ENCODE peak calls at places on chromosomes 11 and 22, in four cellular contexts. T is OCI-LY7, O is GM23248, Y is SK-N-SH. R is an unnamed sample.

GRCh38 chr11:93131709-93132108 is 66.1 kb downstream of the SLC36A4 start:
- DNase-seq in T (peak; percentile 11), O (no peak), Y (no peak), R (peak; percentile 8)

GRCh38 chr22:30348837-30349236 is 7.9 kb downstream of the SF3A1 start:
- DNase-seq in T (no peak), O (peak; percentile 38), Y (no peak), R (no peak)

GRCh38 chr11:8262552-8263108 is 1.0 kb downstream of the LMO1 start:
- DNase-seq in T (no peak), O (peak; percentile 86), Y (no peak), R (peak; percentile 32)

GRCh38 chr11:90614318-90614717 is 391.5 kb upstream of the CHORDC1 start:
- DNase-seq in T (no peak), O (no peak), Y (no peak), R (no peak)

GRCh38 chr11:121300972-121301699 is 8.6 kb downstream of the SC5D start:
- DNase-seq in T (no peak), O (no peak), Y (no peak), R (no peak)

GRCh38 chr11:11949482-11949881 is 58.9 kb downstream of the DKK3 start:
- DNase-seq in T (no peak), O (no peak), Y (no peak), R (no peak)

GRCh38 chr11:122814401-122814800 is 23.9 kb upstream of the CRTAM start:
- DNase-seq in T (no peak), O (no peak), Y (peak; percentile 30), R (peak; percentile 48)

GRCh38 chr11:64868904-64869570 is 9.4 kb downstream of the EHD1 start:
- DNase-seq in T (peak; percentile 77), O (peak; percentile 92), Y (no peak), R (peak; percentile 97)

DNA sequence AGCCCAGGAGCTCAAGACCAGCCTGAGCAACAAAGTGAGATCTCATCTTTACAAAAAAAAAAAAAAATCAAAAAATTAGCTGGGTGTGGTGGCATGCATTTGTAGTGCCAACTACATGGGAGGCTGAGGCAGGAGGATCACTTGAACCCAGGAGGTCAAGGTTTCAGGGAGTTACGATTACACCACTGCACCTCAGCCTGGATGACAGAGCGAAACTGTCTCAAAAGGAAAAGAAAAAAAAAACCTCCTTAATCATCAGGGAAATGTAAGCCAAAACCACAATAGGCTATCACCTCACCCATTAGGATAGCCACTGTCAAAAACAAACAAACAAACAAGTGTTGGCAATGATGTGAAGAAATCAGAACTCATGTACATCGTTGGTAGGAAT is 13.4 kb downstream of the DGCR2 start:
- DNase-seq in T (no peak), O (no peak), Y (no peak), R (no peak)
- H3K4me1 ChIP-seq in T (peaks cover 28% of the 10 kb centered on the region), O (peaks cover 6% of the 10 kb centered on the region), Y (peaks cover 8% of the 10 kb centered on the region), R (peaks cover 8% of the 10 kb centered on the region)

GRCh38 chr11:60130496-60130895 is 42.0 kb downstream of the MS4A2 start:
- DNase-seq in T (peak; percentile 61), O (peak; percentile 24), Y (peak; percentile 14), R (peak; percentile 83)
- TF ChIP-seq EZH2phosphoT487 in T (no peak), O (no peak), Y (no peak), R (no peak)

GRCh38 chr22:46009730-46010129 is 32.8 kb upstream of the WNT7B start:
- DNase-seq in T (no peak), O (no peak), Y (no peak), R (no peak)
- H3K4me1 ChIP-seq in T (peaks cover 27% of the 10 kb centered on the region), O (peaks cover 41% of the 10 kb centered on the region), Y (peaks cover 69% of the 10 kb centered on the region), R (peaks cover 55% of the 10 kb centered on the region)

GRCh38 chr11:17173332-17173731 is 34.5 kb downstream of the PIK3C2A start:
- DNase-seq in T (no peak), O (no peak), Y (no peak), R (no peak)
- TF ChIP-seq EZH2phosphoT487 in T (no peak), O (no peak), Y (no peak), R (no peak)

GRCh38 chr11:3969200-3969599 is 113.7 kb downstream of the STIM1 start:
- DNase-seq in T (no peak), O (no peak), Y (no peak), R (no peak)
- H3K4me1 ChIP-seq in T (no peaks in the 10 kb centered on the region), O (no peaks in the 10 kb centered on the region), Y (no peaks in the 10 kb centered on the region), R (peaks cover 9% of the 10 kb centered on the region)

GRCh38 chr11:5384335-5384734 is 723 bp downstream of the OR51M1 start:
- DNase-seq in T (no peak), O (no peak), Y (no peak), R (no peak)

GRCh38 chr11:5383576-5383975 is at the start of gene OR51M1:
- DNase-seq in T (no peak), O (no peak), Y (no peak), R (no peak)

DNA sequence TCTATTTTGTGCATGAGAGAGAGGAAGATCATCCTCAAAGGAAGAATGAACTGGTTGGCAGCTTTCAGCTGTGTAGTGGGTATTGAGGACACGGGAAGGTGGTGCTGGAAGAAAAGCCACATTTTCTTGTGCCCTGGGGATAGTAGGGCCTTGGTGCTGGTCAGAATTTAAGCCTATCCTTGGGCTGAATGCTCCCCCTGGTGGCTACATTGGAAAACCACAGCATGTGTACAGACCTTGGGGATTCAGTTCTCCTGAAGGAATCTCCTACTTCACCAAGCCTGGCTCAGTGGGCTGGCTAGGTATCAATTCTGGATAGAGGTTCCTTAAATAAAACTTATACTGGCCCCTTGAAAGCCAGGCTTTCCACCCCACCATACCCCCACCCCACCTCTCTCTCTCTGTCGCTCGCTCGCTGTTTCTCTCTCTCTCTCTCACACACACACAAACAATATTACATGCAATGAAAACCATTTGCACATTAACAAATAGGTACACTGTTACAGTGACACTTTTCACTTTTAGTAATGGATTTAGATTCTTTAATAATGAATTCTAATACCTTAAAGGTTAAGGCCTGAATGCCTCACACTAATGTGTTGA is 2.8 kb upstream of the OR51M1 start:
- DNase-seq in T (peak; percentile 61), O (peak; percentile 77), Y (peak; percentile 40), R (peak; percentile 65)
- TF ChIP-seq EZH2phosphoT487 in T (no peak), O (no peak), Y (no peak), R (no peak)

GRCh38 chr22:46586531-46587011 is 33.6 kb upstream of the GRAMD4 start:
- DNase-seq in T (no peak), O (no peak), Y (no peak), R (no peak)
- H3K4me1 ChIP-seq in T (peaks cover 70% of the 10 kb centered on the region), O (no peaks in the 10 kb centered on the region), Y (peaks cover 40% of the 10 kb centered on the region), R (no peaks in the 10 kb centered on the region)

R was measured in PC-3.